ENCODE peak calls at places on chromosomes 13 and 19, in seven cellular contexts. One of them, this sample, is unnamed.

GRCh38 chr19:10768936-10769335 is 51.1 kb downstream of the DNM2 start:
- DNase-seq in RPMI8226: no peak
- DNase-seq in stimulated activated CD4-positive, alpha-beta T cell treated with anti-CD3 and anti-CD28 coated beads, Interleukin-15, amount 100 ng/mL, for 48 hours: no peak
- DNase-seq in upper lobe of right lung: no peak
- DNase-seq in mesothelial cell of epicardium: no peak
- DNase-seq in kidney glomerular epithelial cell: no peak
- DNase-seq in fibroblast of lung: no peak
- DNase-seq in this sample: no peak

GRCh38 chr19:30276312-30276884 is 95.8 kb upstream of the ZNF536 start:
- DNase-seq in RPMI8226: no peak
- DNase-seq in stimulated activated CD4-positive, alpha-beta T cell treated with anti-CD3 and anti-CD28 coated beads, Interleukin-15, amount 100 ng/mL, for 48 hours: no peak
- DNase-seq in upper lobe of right lung: no peak
- DNase-seq in mesothelial cell of epicardium: no peak
- DNase-seq in kidney glomerular epithelial cell: no peak
- DNase-seq in fibroblast of lung: no peak
- DNase-seq in this sample: no peak

GRCh38 chr19:1449467-1450442 is at the start of gene APC2:
- DNase-seq in RPMI8226: no peak
- DNase-seq in stimulated activated CD4-positive, alpha-beta T cell treated with anti-CD3 and anti-CD28 coated beads, Interleukin-15, amount 100 ng/mL, for 48 hours: no peak
- DNase-seq in upper lobe of right lung: no peak
- DNase-seq in mesothelial cell of epicardium: no peak
- DNase-seq in kidney glomerular epithelial cell: no peak
- DNase-seq in fibroblast of lung: peak; percentile 26
- DNase-seq in this sample: peak; percentile 87

GRCh38 chr19:39078436-39079200 is 5.5 kb upstream of the ACP7 start:
- DNase-seq in RPMI8226: no peak
- DNase-seq in stimulated activated CD4-positive, alpha-beta T cell treated with anti-CD3 and anti-CD28 coated beads, Interleukin-15, amount 100 ng/mL, for 48 hours: no peak
- DNase-seq in upper lobe of right lung: no peak
- DNase-seq in mesothelial cell of epicardium: no peak
- DNase-seq in kidney glomerular epithelial cell: peak; percentile 93
- DNase-seq in fibroblast of lung: peak; percentile 89
- DNase-seq in this sample: no peak

GRCh38 chr13:44451109-44451508 is 77.5 kb downstream of the SERP2 start:
- DNase-seq in RPMI8226: no peak
- DNase-seq in stimulated activated CD4-positive, alpha-beta T cell treated with anti-CD3 and anti-CD28 coated beads, Interleukin-15, amount 100 ng/mL, for 48 hours: no peak
- DNase-seq in upper lobe of right lung: no peak
- DNase-seq in mesothelial cell of epicardium: no peak
- DNase-seq in kidney glomerular epithelial cell: no peak
- DNase-seq in fibroblast of lung: peak; percentile 44
- DNase-seq in this sample: no peak

GRCh38 chr13:101382086-101382485 is 34.2 kb downstream of the NALCN start:
- DNase-seq in RPMI8226: no peak
- DNase-seq in stimulated activated CD4-positive, alpha-beta T cell treated with anti-CD3 and anti-CD28 coated beads, Interleukin-15, amount 100 ng/mL, for 48 hours: no peak
- DNase-seq in upper lobe of right lung: no peak
- DNase-seq in mesothelial cell of epicardium: no peak
- DNase-seq in kidney glomerular epithelial cell: no peak
- DNase-seq in fibroblast of lung: no peak
- DNase-seq in this sample: peak; percentile 26

GRCh38 chr13:50400035-50400726 is 384.9 kb downstream of the KCNRG start:
- DNase-seq in RPMI8226: no peak
- DNase-seq in stimulated activated CD4-positive, alpha-beta T cell treated with anti-CD3 and anti-CD28 coated beads, Interleukin-15, amount 100 ng/mL, for 48 hours: no peak
- DNase-seq in upper lobe of right lung: no peak
- DNase-seq in mesothelial cell of epicardium: no peak
- DNase-seq in kidney glomerular epithelial cell: no peak
- DNase-seq in fibroblast of lung: peak; percentile 47
- DNase-seq in this sample: peak; percentile 45

GRCh38 chr13:30446122-30446500 is 19.6 kb downstream of the HMGB1 start:
- DNase-seq in RPMI8226: no peak
- DNase-seq in stimulated activated CD4-positive, alpha-beta T cell treated with anti-CD3 and anti-CD28 coated beads, Interleukin-15, amount 100 ng/mL, for 48 hours: no peak
- DNase-seq in upper lobe of right lung: no peak
- DNase-seq in mesothelial cell of epicardium: no peak
- DNase-seq in kidney glomerular epithelial cell: no peak
- DNase-seq in fibroblast of lung: no peak
- DNase-seq in this sample: no peak

GRCh38 chr13:32849369-32849768 is 166.9 kb upstream of the KL start:
- DNase-seq in RPMI8226: no peak
- DNase-seq in stimulated activated CD4-positive, alpha-beta T cell treated with anti-CD3 and anti-CD28 coated beads, Interleukin-15, amount 100 ng/mL, for 48 hours: no peak
- DNase-seq in upper lobe of right lung: no peak
- DNase-seq in mesothelial cell of epicardium: no peak
- DNase-seq in kidney glomerular epithelial cell: no peak
- DNase-seq in fibroblast of lung: no peak
- DNase-seq in this sample: no peak

GRCh38 chr19:2747349-2747748 is 7.5 kb upstream of the SLC39A3 start:
- DNase-seq in RPMI8226: no peak
- DNase-seq in stimulated activated CD4-positive, alpha-beta T cell treated with anti-CD3 and anti-CD28 coated beads, Interleukin-15, amount 100 ng/mL, for 48 hours: no peak
- DNase-seq in upper lobe of right lung: no peak
- DNase-seq in mesothelial cell of epicardium: no peak
- DNase-seq in kidney glomerular epithelial cell: no peak
- DNase-seq in fibroblast of lung: no peak
- DNase-seq in this sample: no peak

GRCh38 chr13:42039946-42040729 is 8.3 kb upstream of the DGKH start:
- DNase-seq in RPMI8226: peak; percentile 90
- DNase-seq in stimulated activated CD4-positive, alpha-beta T cell treated with anti-CD3 and anti-CD28 coated beads, Interleukin-15, amount 100 ng/mL, for 48 hours: peak; percentile 70
- DNase-seq in upper lobe of right lung: peak; percentile 95
- DNase-seq in mesothelial cell of epicardium: peak; percentile 79
- DNase-seq in kidney glomerular epithelial cell: peak; percentile 72
- DNase-seq in fibroblast of lung: peak; percentile 88
- DNase-seq in this sample: peak; percentile 91

GRCh38 chr13:50319603-50320296 is 304.5 kb downstream of the KCNRG start:
- DNase-seq in RPMI8226: no peak
- DNase-seq in stimulated activated CD4-positive, alpha-beta T cell treated with anti-CD3 and anti-CD28 coated beads, Interleukin-15, amount 100 ng/mL, for 48 hours: no peak
- DNase-seq in upper lobe of right lung: no peak
- DNase-seq in mesothelial cell of epicardium: no peak
- DNase-seq in kidney glomerular epithelial cell: peak; percentile 38
- DNase-seq in fibroblast of lung: peak; percentile 36
- DNase-seq in this sample: peak; percentile 71

GRCh38 chr19:13692096-13692495 is 72.2 kb upstream of the MRI1 start:
- DNase-seq in RPMI8226: peak; percentile 91
- DNase-seq in stimulated activated CD4-positive, alpha-beta T cell treated with anti-CD3 and anti-CD28 coated beads, Interleukin-15, amount 100 ng/mL, for 48 hours: no peak
- DNase-seq in upper lobe of right lung: no peak
- DNase-seq in mesothelial cell of epicardium: no peak
- DNase-seq in kidney glomerular epithelial cell: no peak
- DNase-seq in fibroblast of lung: peak; percentile 46
- DNase-seq in this sample: peak; percentile 76

GRCh38 chr13:113398963-113399754 is 35.2 kb upstream of the GRTP1 start:
- DNase-seq in RPMI8226: no peak
- DNase-seq in stimulated activated CD4-positive, alpha-beta T cell treated with anti-CD3 and anti-CD28 coated beads, Interleukin-15, amount 100 ng/mL, for 48 hours: no peak
- DNase-seq in upper lobe of right lung: peak; percentile 62
- DNase-seq in mesothelial cell of epicardium: no peak
- DNase-seq in kidney glomerular epithelial cell: no peak
- DNase-seq in fibroblast of lung: no peak
- DNase-seq in this sample: no peak

GRCh38 chr19:46860846-46861690 is at the start of gene ARHGAP35:
- DNase-seq in RPMI8226: peak; percentile 84
- DNase-seq in stimulated activated CD4-positive, alpha-beta T cell treated with anti-CD3 and anti-CD28 coated beads, Interleukin-15, amount 100 ng/mL, for 48 hours: no peak
- DNase-seq in upper lobe of right lung: peak; percentile 72
- DNase-seq in mesothelial cell of epicardium: no peak
- DNase-seq in kidney glomerular epithelial cell: no peak
- DNase-seq in fibroblast of lung: no peak
- DNase-seq in this sample: peak; percentile 97